ENCODE peak calls at places on chromosomes 4 and X, in six cellular contexts. V is HS-5, Y is memory B cell, L is SK-MEL-5, T is D341Med, J is kidney epithelial cell. W is an unnamed sample.

GRCh38 chr4:139798456-139798855 is 132.8 kb downstream of the MGST2 start:
- DNase-seq in V (no peak), Y (no peak), L (no peak), T (no peak), J (no peak), W (no peak)

GRCh38 chr4:13700196-13701140 is 72.9 kb upstream of the BOD1L1 start:
- DNase-seq in V (peak; percentile 87), Y (no peak), L (no peak), T (no peak), J (no peak), W (no peak)

GRCh38 chr4:173413043-173413442 is 14.1 kb upstream of the SCRG1 start:
- DNase-seq in V (no peak), Y (no peak), L (no peak), T (no peak), J (no peak), W (no peak)

GRCh38 chr4:58075724-58076123 is 965.5 kb upstream of the IGFBP7 start:
- DNase-seq in V (no peak), Y (no peak), L (no peak), T (no peak), J (no peak), W (no peak)

GRCh38 chrX:56233682-56234081 is 1.5 kb downstream of the KLF8 start:
- DNase-seq in V (no peak), Y (no peak), L (no peak), T (no peak), J (peak; percentile 7), W (peak; percentile 61)

GRCh38 chrX:120308959-120309872 is 2.0 kb downstream of the TMEM255A start:
- DNase-seq in V (no peak), Y (peak; percentile 41), L (no peak), T (peak; percentile 67), J (no peak), W (peak; percentile 61)

GRCh38 chrX:97740886-97741285 is 857.2 kb downstream of the RPA4 start:
- DNase-seq in V (no peak), Y (no peak), L (no peak), T (no peak), J (no peak), W (no peak)

GRCh38 chrX:119685225-119686066 is 7.5 kb downstream of the SEPTIN6 start:
- DNase-seq in V (no peak), Y (no peak), L (no peak), T (no peak), J (no peak), W (peak; percentile 37)

GRCh38 chrX:9859711-9860555 is 73.7 kb downstream of the SHROOM2 start:
- DNase-seq in V (no peak), Y (no peak), L (peak; percentile 20), T (no peak), J (no peak), W (no peak)

GRCh38 chr4:76836860-76837564 is 60.9 kb downstream of the SOWAHB start:
- DNase-seq in V (no peak), Y (no peak), L (no peak), T (no peak), J (no peak), W (no peak)

GRCh38 chrX:15785176-15785735 is 5.0 kb upstream of the ZRSR2 start:
- DNase-seq in V (no peak), Y (no peak), L (no peak), T (no peak), J (no peak), W (no peak)

GRCh38 chrX:49977319-49978090 is 55.1 kb downstream of the CLCN5 start:
- DNase-seq in V (no peak), Y (no peak), L (no peak), T (peak; percentile 62), J (no peak), W (no peak)

GRCh38 chrX:44903842-44904530 is 31.0 kb downstream of the KDM6A start:
- DNase-seq in V (no peak), Y (no peak), L (no peak), T (no peak), J (no peak), W (no peak)

GRCh38 chr4:184306949-184307348 is 89.3 kb upstream of the ENPP6 start:
- DNase-seq in V (no peak), Y (no peak), L (no peak), T (no peak), J (no peak), W (no peak)

GRCh38 chr4:74181225-74181624 is 23.3 kb downstream of the MTHFD2L start:
- DNase-seq in V (no peak), Y (no peak), L (no peak), T (no peak), J (no peak), W (no peak)

GRCh38 chrX:109926743-109927662 is 75.9 kb upstream of the TMEM164 start:
- DNase-seq in V (no peak), Y (no peak), L (no peak), T (no peak), J (no peak), W (no peak)

GRCh38 chr4:6689506-6689960 is 4.1 kb upstream of the S100P start:
- DNase-seq in V (no peak), Y (no peak), L (no peak), T (no peak), J (no peak), W (no peak)

GRCh38 chr4:3629665-3630064 is 97.4 kb upstream of the LRPAP1 start:
- DNase-seq in V (no peak), Y (no peak), L (no peak), T (no peak), J (no peak), W (no peak)

GRCh38 chrX:17291141-17291900 is 83.7 kb upstream of the NHS start:
- DNase-seq in V (no peak), Y (no peak), L (no peak), T (no peak), J (no peak), W (no peak)

GRCh38 chr4:176856421-176856820 is 63.7 kb upstream of the VEGFC start:
- DNase-seq in V (no peak), Y (no peak), L (no peak), T (no peak), J (no peak), W (no peak)

GRCh38 chr4:98659106-98659592 is 738 bp upstream of the TSPAN5 start:
- DNase-seq in V (no peak), Y (no peak), L (peak; percentile 11), T (no peak), J (no peak), W (no peak)

GRCh38 chr4:81663368-81663767 is 191.7 kb upstream of the RASGEF1B start:
- DNase-seq in V (no peak), Y (no peak), L (no peak), T (no peak), J (no peak), W (no peak)